ENCODE peak calls at places on chromosome 7, in nine cellular contexts. One of them, this sample, is unnamed. For H3K4me1, the result is how much of the 10 kb centered on the place peaks cover.

GRCh38 chr7:131889572-131890150 is 333.2 kb upstream of the PODXL start:
- DNase-seq in tibial artery: no peak
- DNase-seq in left lung: no peak
- DNase-seq in CD8-positive, alpha-beta T cell: no peak
- DNase-seq in CD8-positive, alpha-beta memory T cell: no peak
- DNase-seq in prostate gland: no peak
- DNase-seq in right lobe of liver: no peak
- DNase-seq in Peyer's patch: no peak
- DNase-seq in left ventricle myocardium inferior: peak
- DNase-seq in this sample: no peak

GRCh38 chr7:127504715-127505114 is 80.7 kb downstream of the GCC1 start:
- DNase-seq in tibial artery: no peak
- DNase-seq in left lung: peak
- DNase-seq in CD8-positive, alpha-beta T cell: peak
- DNase-seq in CD8-positive, alpha-beta memory T cell: peak
- DNase-seq in prostate gland: no peak
- DNase-seq in right lobe of liver: no peak
- DNase-seq in Peyer's patch: no peak
- DNase-seq in left ventricle myocardium inferior: peak
- DNase-seq in this sample: no peak

GRCh38 chr7:19213746-19214145 is 68.5 kb upstream of the FERD3L start:
- DNase-seq in tibial artery: no peak
- DNase-seq in left lung: no peak
- DNase-seq in CD8-positive, alpha-beta T cell: no peak
- DNase-seq in CD8-positive, alpha-beta memory T cell: no peak
- DNase-seq in prostate gland: no peak
- DNase-seq in right lobe of liver: no peak
- DNase-seq in Peyer's patch: no peak
- DNase-seq in left ventricle myocardium inferior: no peak
- DNase-seq in this sample: no peak

GRCh38 chr7:47991270-47991669 is 11.9 kb upstream of the HUS1 start:
- DNase-seq in tibial artery: no peak
- DNase-seq in left lung: no peak
- DNase-seq in CD8-positive, alpha-beta T cell: no peak
- DNase-seq in CD8-positive, alpha-beta memory T cell: no peak
- DNase-seq in prostate gland: no peak
- DNase-seq in right lobe of liver: no peak
- DNase-seq in Peyer's patch: no peak
- DNase-seq in left ventricle myocardium inferior: no peak
- DNase-seq in this sample: no peak

GRCh38 chr7:69553190-69553589 is 45.1 kb upstream of the AUTS2 start:
- DNase-seq in tibial artery: no peak
- DNase-seq in left lung: no peak
- DNase-seq in CD8-positive, alpha-beta T cell: no peak
- DNase-seq in CD8-positive, alpha-beta memory T cell: no peak
- DNase-seq in prostate gland: no peak
- DNase-seq in right lobe of liver: no peak
- DNase-seq in Peyer's patch: no peak
- DNase-seq in left ventricle myocardium inferior: no peak
- DNase-seq in this sample: no peak

GRCh38 chr7:139850906-139851305 is 21.8 kb downstream of the TBXAS1 start:
- DNase-seq in tibial artery: no peak
- DNase-seq in left lung: no peak
- DNase-seq in CD8-positive, alpha-beta T cell: no peak
- DNase-seq in CD8-positive, alpha-beta memory T cell: no peak
- DNase-seq in prostate gland: no peak
- DNase-seq in right lobe of liver: no peak
- DNase-seq in Peyer's patch: no peak
- DNase-seq in left ventricle myocardium inferior: no peak
- DNase-seq in this sample: no peak

GRCh38 chr7:17302575-17303142 is 4.2 kb downstream of the AHR start:
- DNase-seq in tibial artery: no peak
- DNase-seq in left lung: no peak
- DNase-seq in CD8-positive, alpha-beta T cell: no peak
- DNase-seq in CD8-positive, alpha-beta memory T cell: no peak
- DNase-seq in prostate gland: no peak
- DNase-seq in right lobe of liver: no peak
- DNase-seq in Peyer's patch: no peak
- DNase-seq in left ventricle myocardium inferior: no peak
- DNase-seq in this sample: peak

GRCh38 chr7:107130487-107131220 is 38.1 kb upstream of the HBP1 start:
- DNase-seq in tibial artery: no peak
- DNase-seq in left lung: no peak
- DNase-seq in CD8-positive, alpha-beta T cell: no peak
- DNase-seq in CD8-positive, alpha-beta memory T cell: no peak
- DNase-seq in prostate gland: no peak
- DNase-seq in right lobe of liver: no peak
- DNase-seq in Peyer's patch: no peak
- DNase-seq in left ventricle myocardium inferior: no peak
- DNase-seq in this sample: no peak

GRCh38 chr7:157293413-157293788 is 43.4 kb upstream of the DNAJB6 start:
- DNase-seq in tibial artery: no peak
- DNase-seq in left lung: no peak
- DNase-seq in CD8-positive, alpha-beta T cell: no peak
- DNase-seq in CD8-positive, alpha-beta memory T cell: no peak
- DNase-seq in prostate gland: no peak
- DNase-seq in right lobe of liver: no peak
- DNase-seq in Peyer's patch: no peak
- DNase-seq in left ventricle myocardium inferior: no peak
- DNase-seq in this sample: no peak

GRCh38 chr7:135253851-135254815 is 20.5 kb downstream of the STRA8 start:
- DNase-seq in tibial artery: peak
- DNase-seq in left lung: peak
- DNase-seq in CD8-positive, alpha-beta T cell: no peak
- DNase-seq in CD8-positive, alpha-beta memory T cell: no peak
- DNase-seq in prostate gland: peak
- DNase-seq in right lobe of liver: peak
- DNase-seq in Peyer's patch: peak
- DNase-seq in left ventricle myocardium inferior: peak
- DNase-seq in this sample: no peak

GRCh38 chr7:98283127-98283886 is 1.8 kb downstream of the BRI3 start:
- DNase-seq in tibial artery: peak
- DNase-seq in left lung: no peak
- DNase-seq in CD8-positive, alpha-beta T cell: no peak
- DNase-seq in CD8-positive, alpha-beta memory T cell: no peak
- DNase-seq in prostate gland: no peak
- DNase-seq in right lobe of liver: peak
- DNase-seq in Peyer's patch: no peak
- DNase-seq in left ventricle myocardium inferior: peak
- DNase-seq in this sample: no peak

GRCh38 chr7:158025651-158026600 is 561.7 kb downstream of the PTPRN2 start:
- DNase-seq in tibial artery: peak
- DNase-seq in left lung: no peak
- DNase-seq in CD8-positive, alpha-beta T cell: no peak
- DNase-seq in CD8-positive, alpha-beta memory T cell: no peak
- DNase-seq in prostate gland: no peak
- DNase-seq in right lobe of liver: no peak
- DNase-seq in Peyer's patch: no peak
- DNase-seq in left ventricle myocardium inferior: no peak
- DNase-seq in this sample: no peak

GRCh38 chr7:114758661-114759227 is 163.2 kb upstream of the MDFIC start:
- DNase-seq in tibial artery: no peak
- DNase-seq in left lung: no peak
- DNase-seq in CD8-positive, alpha-beta T cell: no peak
- DNase-seq in CD8-positive, alpha-beta memory T cell: no peak
- DNase-seq in prostate gland: no peak
- DNase-seq in right lobe of liver: no peak
- DNase-seq in Peyer's patch: no peak
- DNase-seq in left ventricle myocardium inferior: no peak
- DNase-seq in this sample: no peak

GRCh38 chr7:117818241-117818640 is 55.0 kb downstream of the CTTNBP2 start:
- DNase-seq in tibial artery: no peak
- DNase-seq in left lung: no peak
- DNase-seq in CD8-positive, alpha-beta T cell: no peak
- DNase-seq in CD8-positive, alpha-beta memory T cell: no peak
- DNase-seq in prostate gland: no peak
- DNase-seq in right lobe of liver: no peak
- DNase-seq in Peyer's patch: no peak
- DNase-seq in left ventricle myocardium inferior: no peak
- DNase-seq in this sample: no peak

DNA sequence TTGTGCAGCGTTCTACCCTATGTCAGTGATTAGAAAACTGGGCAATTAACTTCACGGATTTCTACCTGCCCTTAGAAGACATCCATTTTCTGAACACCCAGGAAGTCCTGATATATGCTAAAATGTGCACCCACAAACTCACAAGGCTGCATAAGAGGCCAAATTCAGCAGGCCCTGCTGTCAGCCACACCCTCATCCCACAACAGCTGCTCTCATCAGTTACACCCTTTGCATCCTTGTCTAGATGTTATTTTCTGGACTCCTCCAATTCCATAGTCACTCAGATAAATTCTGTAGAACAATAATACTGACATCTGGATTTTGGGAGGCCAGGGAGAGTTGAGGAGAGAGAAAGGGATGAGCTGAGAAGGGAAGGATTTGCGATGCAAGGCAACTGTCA is 208.9 kb downstream of the TAX1BP1 start:
- DNase-seq in tibial artery: no peak
- DNase-seq in left lung: no peak
- DNase-seq in CD8-positive, alpha-beta T cell: no peak
- DNase-seq in CD8-positive, alpha-beta memory T cell: no peak
- DNase-seq in prostate gland: no peak
- DNase-seq in right lobe of liver: no peak
- DNase-seq in Peyer's patch: no peak
- DNase-seq in left ventricle myocardium inferior: no peak
- DNase-seq in this sample: no peak
- H3K4me1 ChIP-seq in tibial artery: under half
- H3K4me1 ChIP-seq in left lung: under half
- H3K4me1 ChIP-seq in CD8-positive, alpha-beta T cell: under half
- H3K4me1 ChIP-seq in CD8-positive, alpha-beta memory T cell: under half
- H3K4me1 ChIP-seq in prostate gland: under half
- H3K4me1 ChIP-seq in right lobe of liver: under half
- H3K4me1 ChIP-seq in Peyer's patch: under half
- H3K4me1 ChIP-seq in left ventricle myocardium inferior: half or more
- H3K4me1 ChIP-seq in this sample: under half

DNA sequence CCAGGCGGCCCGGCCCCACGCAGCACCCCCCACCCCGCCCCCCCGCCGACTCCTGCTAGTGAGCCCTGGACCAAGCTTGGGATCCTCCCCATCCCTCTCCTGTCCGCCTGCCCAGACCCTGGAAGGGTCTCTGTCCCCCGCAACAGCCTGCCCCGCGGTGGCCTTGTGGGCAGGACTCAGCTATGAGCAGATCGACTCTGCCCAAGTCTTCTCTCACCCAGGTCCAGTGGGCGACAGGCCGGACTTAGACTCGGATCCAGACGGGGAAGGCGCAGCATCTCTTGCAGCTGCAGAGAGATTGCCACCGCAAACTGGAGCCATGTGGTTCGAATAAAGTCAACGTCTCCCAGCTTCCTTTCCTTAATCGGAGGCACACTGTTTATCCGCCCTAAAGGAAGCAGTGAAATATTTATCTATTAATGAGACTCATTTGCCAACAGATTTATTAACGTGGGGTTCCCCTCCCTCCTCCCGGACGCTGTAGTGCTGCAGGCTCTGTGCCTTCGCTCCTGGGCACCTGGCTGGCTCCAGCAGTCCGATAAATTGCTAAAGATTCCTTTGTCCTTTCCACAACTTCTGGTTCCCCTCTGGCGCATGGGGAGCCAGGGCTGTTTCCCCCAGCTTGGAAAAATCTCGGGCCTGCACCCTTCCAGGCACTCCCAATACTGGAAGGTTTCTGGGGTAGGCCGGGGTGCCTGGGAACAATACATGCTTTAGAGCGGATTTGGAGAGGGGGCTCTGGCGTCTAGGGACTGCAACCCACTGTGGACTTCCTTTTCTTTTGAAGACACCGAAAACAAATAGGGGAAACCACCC is 634 bp upstream of the HOXA7 start:
- DNase-seq in tibial artery: no peak
- DNase-seq in left lung: peak
- DNase-seq in CD8-positive, alpha-beta T cell: no peak
- DNase-seq in CD8-positive, alpha-beta memory T cell: no peak
- DNase-seq in prostate gland: no peak
- DNase-seq in right lobe of liver: no peak
- DNase-seq in Peyer's patch: peak
- DNase-seq in left ventricle myocardium inferior: no peak
- DNase-seq in this sample: no peak
- H3K4me1 ChIP-seq in tibial artery: under half
- H3K4me1 ChIP-seq in left lung: under half
- H3K4me1 ChIP-seq in CD8-positive, alpha-beta T cell: under half
- H3K4me1 ChIP-seq in CD8-positive, alpha-beta memory T cell: under half
- H3K4me1 ChIP-seq in prostate gland: under half
- H3K4me1 ChIP-seq in right lobe of liver: under half
- H3K4me1 ChIP-seq in Peyer's patch: half or more
- H3K4me1 ChIP-seq in left ventricle myocardium inferior: under half
- H3K4me1 ChIP-seq in this sample: under half

GRCh38 chr7:66146701-66147100 is 32.1 kb downstream of the CRCP start:
- DNase-seq in tibial artery: no peak
- DNase-seq in left lung: no peak
- DNase-seq in CD8-positive, alpha-beta T cell: no peak
- DNase-seq in CD8-positive, alpha-beta memory T cell: no peak
- DNase-seq in prostate gland: no peak
- DNase-seq in right lobe of liver: no peak
- DNase-seq in Peyer's patch: no peak
- DNase-seq in left ventricle myocardium inferior: no peak
- DNase-seq in this sample: no peak
- H3K4me1 ChIP-seq in tibial artery: under half
- H3K4me1 ChIP-seq in left lung: under half
- H3K4me1 ChIP-seq in CD8-positive, alpha-beta T cell: under half
- H3K4me1 ChIP-seq in CD8-positive, alpha-beta memory T cell: under half
- H3K4me1 ChIP-seq in prostate gland: under half
- H3K4me1 ChIP-seq in right lobe of liver: under half
- H3K4me1 ChIP-seq in Peyer's patch: under half
- H3K4me1 ChIP-seq in left ventricle myocardium inferior: half or more
- H3K4me1 ChIP-seq in this sample: under half

DNA sequence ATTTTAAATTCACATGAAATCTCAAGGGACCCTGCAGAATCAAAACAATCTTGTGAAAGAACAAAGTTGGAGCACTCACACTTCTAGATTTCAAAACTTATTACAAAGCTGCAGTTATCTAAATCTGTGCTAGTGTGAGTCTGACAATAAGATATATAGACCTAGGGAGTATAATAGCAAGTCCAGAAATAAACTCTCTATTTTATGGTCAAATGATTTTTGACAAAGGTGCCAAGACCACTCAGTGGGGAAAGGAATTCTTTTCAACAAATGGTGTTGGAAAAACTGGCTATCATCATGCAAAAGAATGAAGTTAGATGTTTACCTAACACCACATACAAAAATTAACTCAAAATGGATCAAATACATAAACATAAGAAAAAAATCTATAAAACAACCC is 68.2 kb downstream of the TFEC start:
- DNase-seq in tibial artery: no peak
- DNase-seq in left lung: no peak
- DNase-seq in CD8-positive, alpha-beta T cell: no peak
- DNase-seq in CD8-positive, alpha-beta memory T cell: no peak
- DNase-seq in prostate gland: no peak
- DNase-seq in right lobe of liver: no peak
- DNase-seq in Peyer's patch: no peak
- DNase-seq in left ventricle myocardium inferior: no peak
- DNase-seq in this sample: no peak
- H3K4me1 ChIP-seq in tibial artery: under half
- H3K4me1 ChIP-seq in left lung: under half
- H3K4me1 ChIP-seq in CD8-positive, alpha-beta T cell: under half
- H3K4me1 ChIP-seq in CD8-positive, alpha-beta memory T cell: under half
- H3K4me1 ChIP-seq in prostate gland: under half
- H3K4me1 ChIP-seq in right lobe of liver: under half
- H3K4me1 ChIP-seq in Peyer's patch: under half
- H3K4me1 ChIP-seq in left ventricle myocardium inferior: under half
- H3K4me1 ChIP-seq in this sample: under half

GRCh38 chr7:27187702-27188665 is 3.0 kb upstream of the HOXA11 start:
- DNase-seq in tibial artery: peak
- DNase-seq in left lung: peak
- DNase-seq in CD8-positive, alpha-beta T cell: no peak
- DNase-seq in CD8-positive, alpha-beta memory T cell: peak
- DNase-seq in prostate gland: no peak
- DNase-seq in right lobe of liver: peak
- DNase-seq in Peyer's patch: no peak
- DNase-seq in left ventricle myocardium inferior: no peak
- DNase-seq in this sample: no peak
- H3K4me1 ChIP-seq in tibial artery: under half
- H3K4me1 ChIP-seq in left lung: under half
- H3K4me1 ChIP-seq in CD8-positive, alpha-beta T cell: half or more
- H3K4me1 ChIP-seq in CD8-positive, alpha-beta memory T cell: half or more
- H3K4me1 ChIP-seq in prostate gland: under half
- H3K4me1 ChIP-seq in right lobe of liver: under half
- H3K4me1 ChIP-seq in Peyer's patch: half or more
- H3K4me1 ChIP-seq in left ventricle myocardium inferior: half or more
- H3K4me1 ChIP-seq in this sample: half or more

This sample was measured in CD4-positive, alpha-beta memory T cell.